ENCODE peak calls at places on chromosomes 13 and 19, in eight cellular contexts. One of them, this sample, is unnamed.

GRCh38 chr13:67353031-67353430 is 122.9 kb upstream of the PCDH9 start:
- DNase-seq in gastrocnemius medialis: no peak
- DNase-seq in AG04450: no peak
- DNase-seq in GM23248: no peak
- DNase-seq in adipocyte: no peak
- DNase-seq in neuronal stem cell: no peak
- DNase-seq in astrocyte of the spinal cord: no peak
- DNase-seq in esophagus squamous epithelium: no peak
- DNase-seq in this sample: no peak

GRCh38 chr19:31340059-31341025 is 8.9 kb downstream of the TSHZ3 start:
- DNase-seq in gastrocnemius medialis: no peak
- DNase-seq in AG04450: no peak
- DNase-seq in GM23248: peak
- DNase-seq in adipocyte: peak
- DNase-seq in neuronal stem cell: no peak
- DNase-seq in astrocyte of the spinal cord: peak
- DNase-seq in esophagus squamous epithelium: no peak
- DNase-seq in this sample: no peak

GRCh38 chr13:43244482-43244881 is 221.1 kb downstream of the DNAJC15 start:
- DNase-seq in gastrocnemius medialis: no peak
- DNase-seq in AG04450: no peak
- DNase-seq in GM23248: no peak
- DNase-seq in adipocyte: no peak
- DNase-seq in neuronal stem cell: no peak
- DNase-seq in astrocyte of the spinal cord: no peak
- DNase-seq in esophagus squamous epithelium: no peak
- DNase-seq in this sample: no peak

GRCh38 chr13:97540696-97541095 is 106.7 kb downstream of the RAP2A start:
- DNase-seq in gastrocnemius medialis: no peak
- DNase-seq in AG04450: no peak
- DNase-seq in GM23248: no peak
- DNase-seq in adipocyte: peak
- DNase-seq in neuronal stem cell: no peak
- DNase-seq in astrocyte of the spinal cord: no peak
- DNase-seq in esophagus squamous epithelium: no peak
- DNase-seq in this sample: no peak

GRCh38 chr19:18205180-18205915 is 1.5 kb upstream of the RAB3A start:
- DNase-seq in gastrocnemius medialis: peak
- DNase-seq in AG04450: peak
- DNase-seq in GM23248: peak
- DNase-seq in adipocyte: peak
- DNase-seq in neuronal stem cell: no peak
- DNase-seq in astrocyte of the spinal cord: peak
- DNase-seq in esophagus squamous epithelium: no peak
- DNase-seq in this sample: peak

GRCh38 chr19:35240322-35240721 is 8.5 kb upstream of the LSR start:
- DNase-seq in gastrocnemius medialis: no peak
- DNase-seq in AG04450: no peak
- DNase-seq in GM23248: no peak
- DNase-seq in adipocyte: no peak
- DNase-seq in neuronal stem cell: no peak
- DNase-seq in astrocyte of the spinal cord: no peak
- DNase-seq in esophagus squamous epithelium: no peak
- DNase-seq in this sample: no peak

GRCh38 chr13:85334187-85334586 is 465.0 kb downstream of the SLITRK6 start:
- DNase-seq in gastrocnemius medialis: no peak
- DNase-seq in AG04450: no peak
- DNase-seq in GM23248: no peak
- DNase-seq in adipocyte: no peak
- DNase-seq in neuronal stem cell: no peak
- DNase-seq in astrocyte of the spinal cord: no peak
- DNase-seq in esophagus squamous epithelium: no peak
- DNase-seq in this sample: no peak

GRCh38 chr13:99382428-99383133 is 75.4 kb upstream of the GPR183 start:
- DNase-seq in gastrocnemius medialis: no peak
- DNase-seq in AG04450: no peak
- DNase-seq in GM23248: peak
- DNase-seq in adipocyte: peak
- DNase-seq in neuronal stem cell: no peak
- DNase-seq in astrocyte of the spinal cord: no peak
- DNase-seq in esophagus squamous epithelium: no peak
- DNase-seq in this sample: no peak

GRCh38 chr13:102286326-102286725 is 115.5 kb downstream of the FGF14 start:
- DNase-seq in gastrocnemius medialis: no peak
- DNase-seq in AG04450: peak
- DNase-seq in GM23248: peak
- DNase-seq in adipocyte: peak
- DNase-seq in neuronal stem cell: no peak
- DNase-seq in astrocyte of the spinal cord: peak
- DNase-seq in esophagus squamous epithelium: no peak
- DNase-seq in this sample: no peak

GRCh38 chr13:89750371-89750770 is 1597.1 kb upstream of the MIR17HG start:
- DNase-seq in gastrocnemius medialis: no peak
- DNase-seq in AG04450: no peak
- DNase-seq in GM23248: no peak
- DNase-seq in adipocyte: no peak
- DNase-seq in neuronal stem cell: no peak
- DNase-seq in astrocyte of the spinal cord: no peak
- DNase-seq in esophagus squamous epithelium: no peak
- DNase-seq in this sample: no peak

GRCh38 chr19:532578-533484 is 1.3 kb downstream of the CDC34 start:
- DNase-seq in gastrocnemius medialis: peak
- DNase-seq in AG04450: no peak
- DNase-seq in GM23248: peak
- DNase-seq in adipocyte: peak
- DNase-seq in neuronal stem cell: no peak
- DNase-seq in astrocyte of the spinal cord: peak
- DNase-seq in esophagus squamous epithelium: no peak
- DNase-seq in this sample: no peak

GRCh38 chr13:49604570-49604969 is 19.2 kb upstream of the RCBTB1 start:
- DNase-seq in gastrocnemius medialis: no peak
- DNase-seq in AG04450: no peak
- DNase-seq in GM23248: no peak
- DNase-seq in adipocyte: no peak
- DNase-seq in neuronal stem cell: no peak
- DNase-seq in astrocyte of the spinal cord: no peak
- DNase-seq in esophagus squamous epithelium: no peak
- DNase-seq in this sample: no peak

GRCh38 chr13:43054803-43055802 is 31.7 kb downstream of the DNAJC15 start:
- DNase-seq in gastrocnemius medialis: no peak
- DNase-seq in AG04450: peak
- DNase-seq in GM23248: peak
- DNase-seq in adipocyte: peak
- DNase-seq in neuronal stem cell: peak
- DNase-seq in astrocyte of the spinal cord: peak
- DNase-seq in esophagus squamous epithelium: no peak
- DNase-seq in this sample: no peak

GRCh38 chr13:33126909-33127607 is 110.8 kb downstream of the KL start:
- DNase-seq in gastrocnemius medialis: peak
- DNase-seq in AG04450: no peak
- DNase-seq in GM23248: peak
- DNase-seq in adipocyte: peak
- DNase-seq in neuronal stem cell: no peak
- DNase-seq in astrocyte of the spinal cord: no peak
- DNase-seq in esophagus squamous epithelium: no peak
- DNase-seq in this sample: peak

GRCh38 chr19:12723643-12724426 is at the start of gene TNPO2:
- DNase-seq in gastrocnemius medialis: peak
- DNase-seq in AG04450: no peak
- DNase-seq in GM23248: peak
- DNase-seq in adipocyte: peak
- DNase-seq in neuronal stem cell: peak
- DNase-seq in astrocyte of the spinal cord: peak
- DNase-seq in esophagus squamous epithelium: no peak
- DNase-seq in this sample: peak

GRCh38 chr19:41904118-41904870 is 21.3 kb downstream of the ARHGEF1 start:
- DNase-seq in gastrocnemius medialis: no peak
- DNase-seq in AG04450: no peak
- DNase-seq in GM23248: no peak
- DNase-seq in adipocyte: no peak
- DNase-seq in neuronal stem cell: no peak
- DNase-seq in astrocyte of the spinal cord: no peak
- DNase-seq in esophagus squamous epithelium: no peak
- DNase-seq in this sample: no peak

GRCh38 chr13:44306401-44307192 is 67.0 kb upstream of the SERP2 start:
- DNase-seq in gastrocnemius medialis: no peak
- DNase-seq in AG04450: peak
- DNase-seq in GM23248: peak
- DNase-seq in adipocyte: peak
- DNase-seq in neuronal stem cell: peak
- DNase-seq in astrocyte of the spinal cord: peak
- DNase-seq in esophagus squamous epithelium: no peak
- DNase-seq in this sample: peak

DNA sequence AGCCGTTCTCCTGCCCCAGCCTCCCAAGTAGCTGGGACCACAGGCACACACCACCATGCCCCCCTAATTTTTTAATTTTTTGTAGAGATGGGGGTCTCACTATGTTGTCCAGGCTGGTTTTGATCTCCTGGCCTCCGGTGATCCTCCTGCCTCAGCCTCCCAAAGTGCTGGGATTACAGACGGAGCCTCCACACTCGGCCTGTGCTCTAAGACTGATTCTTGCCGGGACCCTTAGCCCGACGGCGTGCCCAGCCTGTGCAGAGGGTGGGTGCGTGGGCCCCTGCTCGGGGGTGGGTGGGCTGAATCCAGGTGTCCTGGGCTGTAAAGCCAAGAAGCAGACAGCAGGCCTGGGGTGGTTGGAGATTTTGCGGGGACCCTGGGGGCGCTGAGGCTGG is 64.3 kb downstream of the GADD45B start:
- DNase-seq in gastrocnemius medialis: no peak
- DNase-seq in AG04450: no peak
- DNase-seq in GM23248: no peak
- DNase-seq in adipocyte: no peak
- DNase-seq in neuronal stem cell: no peak
- DNase-seq in astrocyte of the spinal cord: no peak
- DNase-seq in esophagus squamous epithelium: no peak
- DNase-seq in this sample: no peak
- H3K4me3 ChIP-seq in gastrocnemius medialis: peak
- H3K4me3 ChIP-seq in AG04450: peak
- H3K4me3 ChIP-seq in GM23248: peak
- H3K4me3 ChIP-seq in adipocyte: peak
- H3K4me3 ChIP-seq in neuronal stem cell: no peak
- H3K4me3 ChIP-seq in astrocyte of the spinal cord: no peak
- H3K4me3 ChIP-seq in esophagus squamous epithelium: peak
- H3K4me3 ChIP-seq in this sample: peak

GRCh38 chr19:39155741-39156140 is 30.2 kb downstream of the PAK4 start:
- DNase-seq in gastrocnemius medialis: no peak
- DNase-seq in AG04450: no peak
- DNase-seq in GM23248: no peak
- DNase-seq in adipocyte: no peak
- DNase-seq in neuronal stem cell: no peak
- DNase-seq in astrocyte of the spinal cord: no peak
- DNase-seq in esophagus squamous epithelium: no peak
- DNase-seq in this sample: no peak

GRCh38 chr19:39157997-39158389 is 32.4 kb downstream of the PAK4 start:
- DNase-seq in gastrocnemius medialis: no peak
- DNase-seq in AG04450: no peak
- DNase-seq in GM23248: no peak
- DNase-seq in adipocyte: no peak
- DNase-seq in neuronal stem cell: no peak
- DNase-seq in astrocyte of the spinal cord: no peak
- DNase-seq in esophagus squamous epithelium: no peak
- DNase-seq in this sample: no peak

GRCh38 chr19:39157275-39157996 is 31.9 kb downstream of the PAK4 start:
- DNase-seq in gastrocnemius medialis: no peak
- DNase-seq in AG04450: no peak
- DNase-seq in GM23248: no peak
- DNase-seq in adipocyte: no peak
- DNase-seq in neuronal stem cell: no peak
- DNase-seq in astrocyte of the spinal cord: no peak
- DNase-seq in esophagus squamous epithelium: no peak
- DNase-seq in this sample: no peak

GRCh38 chr19:39156230-39156890 is 30.8 kb downstream of the PAK4 start:
- DNase-seq in gastrocnemius medialis: no peak
- DNase-seq in AG04450: no peak
- DNase-seq in GM23248: peak
- DNase-seq in adipocyte: peak
- DNase-seq in neuronal stem cell: no peak
- DNase-seq in astrocyte of the spinal cord: peak
- DNase-seq in esophagus squamous epithelium: no peak
- DNase-seq in this sample: no peak

GRCh38 chr19:39156891-39157230 is 31.3 kb downstream of the PAK4 start:
- DNase-seq in gastrocnemius medialis: no peak
- DNase-seq in AG04450: no peak
- DNase-seq in GM23248: no peak
- DNase-seq in adipocyte: no peak
- DNase-seq in neuronal stem cell: no peak
- DNase-seq in astrocyte of the spinal cord: no peak
- DNase-seq in esophagus squamous epithelium: no peak
- DNase-seq in this sample: no peak
- H3K4me3 ChIP-seq in gastrocnemius medialis: no peak
- H3K4me3 ChIP-seq in AG04450: peak
- H3K4me3 ChIP-seq in GM23248: no peak
- H3K4me3 ChIP-seq in adipocyte: no peak
- H3K4me3 ChIP-seq in neuronal stem cell: peak
- H3K4me3 ChIP-seq in astrocyte of the spinal cord: peak
- H3K4me3 ChIP-seq in esophagus squamous epithelium: no peak
- H3K4me3 ChIP-seq in this sample: no peak

DNA sequence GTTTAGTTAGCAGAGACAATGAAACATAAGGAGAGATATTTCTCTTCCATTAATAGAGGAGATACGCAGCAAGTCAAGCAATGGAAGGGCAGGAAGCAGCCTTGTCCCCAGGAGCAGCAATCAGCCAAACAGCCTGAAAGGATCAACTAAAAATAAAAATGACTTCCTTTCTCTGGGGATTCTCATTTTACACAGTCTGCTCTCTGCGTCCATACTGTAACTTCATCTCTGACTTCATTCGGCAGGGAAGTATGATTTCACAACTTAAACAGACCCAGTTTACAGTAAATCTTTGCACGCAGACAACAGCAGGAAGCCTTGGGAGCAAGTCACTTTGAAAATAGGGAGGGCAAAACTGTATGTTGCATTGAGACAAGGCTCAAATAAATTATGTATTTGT is 826.7 kb downstream of the DIAPH3 start:
- DNase-seq in gastrocnemius medialis: no peak
- DNase-seq in AG04450: no peak
- DNase-seq in GM23248: no peak
- DNase-seq in adipocyte: no peak
- DNase-seq in neuronal stem cell: no peak
- DNase-seq in astrocyte of the spinal cord: no peak
- DNase-seq in esophagus squamous epithelium: no peak
- DNase-seq in this sample: no peak
- H3K4me3 ChIP-seq in gastrocnemius medialis: no peak
- H3K4me3 ChIP-seq in AG04450: no peak
- H3K4me3 ChIP-seq in GM23248: no peak
- H3K4me3 ChIP-seq in adipocyte: no peak
- H3K4me3 ChIP-seq in neuronal stem cell: no peak
- H3K4me3 ChIP-seq in astrocyte of the spinal cord: no peak
- H3K4me3 ChIP-seq in esophagus squamous epithelium: no peak
- H3K4me3 ChIP-seq in this sample: no peak

DNA sequence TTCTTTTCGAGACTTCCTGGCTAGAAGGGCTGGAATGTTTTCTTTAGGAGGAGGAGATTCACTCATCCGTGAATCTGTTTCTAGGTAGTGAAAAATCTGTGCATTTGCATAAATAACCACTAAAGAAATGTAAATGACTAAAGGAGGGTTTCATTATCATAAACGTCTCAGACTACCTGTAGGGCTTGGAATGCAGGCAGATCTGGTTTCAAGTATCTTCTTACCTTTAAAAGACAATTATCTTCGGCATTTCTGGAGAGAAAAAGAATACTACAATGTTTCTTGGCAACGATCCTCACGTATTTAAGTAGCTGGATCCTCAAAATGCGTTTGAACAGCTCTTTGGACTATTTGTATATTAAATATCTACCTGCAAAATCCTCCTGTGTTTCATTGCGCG is 291.0 kb upstream of the ARGLU1 start:
- DNase-seq in gastrocnemius medialis: no peak
- DNase-seq in AG04450: no peak
- DNase-seq in GM23248: no peak
- DNase-seq in adipocyte: no peak
- DNase-seq in neuronal stem cell: no peak
- DNase-seq in astrocyte of the spinal cord: no peak
- DNase-seq in esophagus squamous epithelium: no peak
- DNase-seq in this sample: no peak
- H3K4me3 ChIP-seq in gastrocnemius medialis: no peak
- H3K4me3 ChIP-seq in AG04450: no peak
- H3K4me3 ChIP-seq in GM23248: no peak
- H3K4me3 ChIP-seq in adipocyte: no peak
- H3K4me3 ChIP-seq in neuronal stem cell: no peak
- H3K4me3 ChIP-seq in astrocyte of the spinal cord: no peak
- H3K4me3 ChIP-seq in esophagus squamous epithelium: no peak
- H3K4me3 ChIP-seq in this sample: no peak

This sample was measured in ascending aorta.